ENCODE peak calls at places on chromosomes 11 and 22, in eight cellular contexts. C is OCI-LY7, P is GM23338, O is MM.1S, U is hepatocyte, F is HCT116, E is SK-N-SH, B is neural progenitor cell. A is an unnamed sample.

GRCh38 chr11:120181446-120181992 is 29.3 kb upstream of the OAF start:
- DNase-seq in E (no peak), C (no peak), U (peak; percentile 2), B (no peak), F (no peak), O (no peak), P (no peak), A (no peak)

GRCh38 chr11:19380375-19380774 is 139.6 kb upstream of the E2F8 start:
- DNase-seq in B (no peak), O (no peak), C (no peak), F (peak; percentile 29), U (peak; percentile 23), E (no peak), P (no peak), A (peak; percentile 85)

GRCh38 chr11:93407777-93408401 is 77.3 kb downstream of the DEUP1 start:
- DNase-seq in P (no peak), C (peak; percentile 32), E (no peak), U (no peak), O (no peak), F (no peak), B (no peak), A (no peak)

GRCh38 chr11:36376315-36376887 is 80.3 kb downstream of the PRR5L start:
- DNase-seq in B (peak; percentile 72), E (peak; percentile 49), C (no peak), U (peak; percentile 38), F (no peak), O (no peak), P (peak; percentile 75), A (no peak)

GRCh38 chr11:114447444-114447843 is 8.2 kb downstream of the REXO2 start:
- DNase-seq in E (no peak), O (no peak), B (no peak), P (no peak), U (no peak), F (no peak), C (no peak), A (no peak)

GRCh38 chr22:30763815-30764686 is 69.4 kb downstream of the OSBP2 start:
- DNase-seq in O (peak; percentile 59), E (peak; percentile 72), F (peak; percentile 59), P (peak; percentile 92), U (peak; percentile 88), B (peak; percentile 88), C (peak; percentile 64), A (peak; percentile 85)

GRCh38 chr22:17057959-17058814 is 26.6 kb upstream of the IL17RA start:
- DNase-seq in O (peak; percentile 32), F (peak; percentile 45), U (peak; percentile 85), B (peak; percentile 76), E (peak; percentile 75), C (peak; percentile 58), P (peak; percentile 81), A (peak; percentile 71)

GRCh38 chr11:68020575-68020974 is 9.9 kb upstream of the NDUFS8 start:
- DNase-seq in U (peak; percentile 47), P (peak; percentile 81), O (no peak), E (peak; percentile 82), F (no peak), C (peak; percentile 23), B (peak; percentile 69), A (peak; percentile 65)

GRCh38 chr11:6742260-6742659 is 29.5 kb downstream of the OR2AG2 start:
- DNase-seq in B (no peak), O (no peak), P (no peak), F (no peak), E (no peak), C (no peak), U (no peak), A (no peak)

GRCh38 chr11:10038916-10039315 is 255.1 kb downstream of the SBF2 start:
- DNase-seq in B (no peak), P (no peak), F (no peak), C (no peak), O (no peak), E (no peak), U (no peak), A (no peak)

GRCh38 chr11:95739526-95739925 is 50.1 kb downstream of the FAM76B start:
- DNase-seq in P (no peak), F (no peak), E (no peak), O (no peak), B (no peak), C (no peak), U (no peak), A (no peak)

GRCh38 chr22:32841175-32841574 is 39.7 kb downstream of the TIMP3 start:
- DNase-seq in B (no peak), P (no peak), E (no peak), O (no peak), U (no peak), C (no peak), F (no peak), A (no peak)

GRCh38 chr11:64262271-64263002 is 11.1 kb downstream of the PLCB3 start:
- DNase-seq in B (no peak), C (no peak), P (no peak), U (no peak), F (no peak), E (no peak), O (no peak), A (no peak)

GRCh38 chr11:75325713-75326438 is 25.6 kb downstream of the ARRB1 start:
- DNase-seq in P (no peak), B (no peak), E (no peak), O (no peak), U (peak; percentile 76), C (no peak), F (peak; percentile 71), A (peak; percentile 89)

GRCh38 chr11:64181506-64182411 is 4.2 kb upstream of the STIP1 start:
- DNase-seq in E (peak; percentile 88), B (peak; percentile 74), U (peak; percentile 95), O (peak; percentile 88), C (peak; percentile 78), F (peak; percentile 72), P (peak; percentile 83), A (peak; percentile 93)

GRCh38 chr22:17086750-17087149 is 1.9 kb downstream of the IL17RA start:
- DNase-seq in B (no peak), U (no peak), C (peak; percentile 62), O (no peak), F (no peak), P (no peak), E (no peak), A (no peak)

GRCh38 chr11:133946541-133947297 is 10.0 kb downstream of the IGSF9B start:
- DNase-seq in C (no peak), F (no peak), O (no peak), U (no peak), P (peak; percentile 39), B (peak; percentile 68), E (peak; percentile 91), A (no peak)

GRCh38 chr11:133943950-133944698 is 12.6 kb downstream of the IGSF9B start:
- DNase-seq in B (no peak), E (no peak), F (no peak), P (no peak), U (no peak), O (no peak), C (no peak), A (no peak)

GRCh38 chr11:133947298-133947905 is 9.4 kb downstream of the IGSF9B start:
- DNase-seq in B (peak; percentile 91), C (no peak), U (peak; percentile 83), P (peak; percentile 93), O (no peak), E (peak; percentile 77), F (no peak), A (peak; percentile 56)

GRCh38 chr11:133945087-133945974 is 11.4 kb downstream of the IGSF9B start:
- DNase-seq in O (no peak), P (no peak), B (no peak), F (no peak), C (no peak), U (no peak), E (peak; percentile 78), A (peak; percentile 28)

DNA sequence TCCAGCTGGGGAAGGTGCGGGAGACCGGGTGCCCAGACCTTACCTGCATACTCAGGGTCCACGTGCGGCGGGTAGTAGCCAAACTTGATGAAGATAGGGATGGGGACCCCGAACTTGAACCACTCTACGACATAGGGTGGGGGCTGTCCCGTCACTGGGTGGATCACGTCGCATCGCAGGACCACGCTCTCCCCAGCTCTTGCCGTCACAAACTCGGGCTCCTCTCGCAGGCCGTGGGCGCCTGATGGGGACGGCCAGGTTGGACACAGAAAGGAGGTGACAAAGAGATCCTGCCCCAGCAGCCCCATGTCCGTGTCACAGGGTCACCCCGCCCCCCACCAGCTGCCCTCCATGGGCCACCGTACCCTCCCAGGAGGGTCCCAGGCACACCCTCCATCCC is 10.8 kb downstream of the IGSF9B start:
- DNase-seq in O (no peak), B (no peak), E (no peak), U (no peak), P (no peak), F (no peak), C (no peak), A (no peak)
- H3K4me3 ChIP-seq in O (no peak overlapping the region), B (no peak overlapping the region), E (no peak overlapping the region), U (no peak overlapping the region), P (no peak overlapping the region), F (no peak overlapping the region), C (no peak overlapping the region), A (no peak overlapping the region)

DNA sequence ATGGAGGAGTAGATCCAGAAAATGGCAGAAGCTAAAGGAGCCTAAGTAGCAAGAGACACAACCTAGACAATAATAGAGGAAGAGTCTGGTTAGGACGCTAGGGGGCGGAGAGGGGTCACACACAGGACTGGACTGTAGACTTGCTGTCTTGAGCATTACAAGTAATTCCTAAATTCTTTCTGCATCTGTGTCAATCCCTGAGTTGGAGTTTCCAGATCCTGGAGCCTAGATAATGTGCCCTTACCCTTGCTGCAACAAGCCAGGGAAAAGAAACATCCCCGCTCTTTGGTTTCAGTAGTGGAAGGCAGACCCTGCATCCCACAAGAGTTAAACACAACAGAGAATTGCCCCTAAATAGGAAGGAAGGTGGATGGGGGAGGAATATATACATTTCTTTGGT is 14.9 kb upstream of the CCDC73 start:
- DNase-seq in F (peak; percentile 60), O (peak; percentile 74), P (peak; percentile 90), E (peak; percentile 62), C (peak; percentile 62), U (peak; percentile 85), B (peak; percentile 83), A (peak; percentile 84)
- TF ChIP-seq CTCF in F (peak; percentile 86), O (peak; percentile 88), P (peak; percentile 94), E (peak; percentile 76), C (peak; percentile 92), U (peak; percentile 70), B (peak; percentile 93), A (peak; percentile 89)

GRCh38 chr11:128694618-128695481 is 978 bp downstream of the FLI1 start:
- DNase-seq in C (peak; percentile 55), F (no peak), P (peak; percentile 75), O (peak; percentile 34), B (peak; percentile 66), E (peak; percentile 66), U (no peak), A (no peak)
- TF ChIP-seq EZH2phosphoT487 in C (no peak), F (no peak), P (peak; percentile 66), O (no peak), B (peak; percentile 52), E (no peak), U (no peak), A (no peak)

DNA sequence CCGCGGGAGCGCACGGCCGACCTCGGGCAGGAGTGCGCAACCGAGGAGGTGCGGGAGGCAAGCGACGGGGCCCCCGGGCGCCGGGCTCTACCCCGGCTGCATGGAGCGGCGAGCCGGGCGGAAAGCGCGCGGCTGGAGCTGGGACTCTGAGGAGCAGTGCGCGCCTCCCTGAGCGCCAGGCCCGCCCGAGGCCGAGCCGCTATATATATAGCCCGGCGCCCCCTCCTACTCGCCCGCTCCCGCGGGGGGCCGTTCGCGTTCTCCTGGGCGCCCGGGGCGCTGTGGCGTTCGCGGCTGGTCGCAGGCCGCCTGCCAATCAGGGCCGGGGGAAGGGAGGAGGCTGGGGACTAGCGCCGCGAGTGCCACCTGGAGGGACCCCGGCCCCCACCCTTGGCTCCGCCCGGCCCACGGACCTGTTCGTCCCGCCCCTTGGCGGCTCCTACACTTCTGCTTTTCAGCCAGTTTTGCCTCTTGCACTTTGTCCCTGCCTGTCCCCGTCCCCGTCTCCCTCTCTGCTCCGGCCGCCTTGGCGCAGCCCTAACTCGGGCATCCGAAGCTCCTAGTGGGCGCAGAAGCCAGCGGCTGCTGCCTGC is at the start of gene FGF4:
- DNase-seq in E (peak; percentile 38), U (no peak), O (no peak), F (no peak), P (peak; percentile 68), C (no peak), B (peak; percentile 60), A (no peak)
- H3K4me3 ChIP-seq in E (no peak within 1 kb of the TSS), U (no peak within 1 kb of the TSS), O (no peak within 1 kb of the TSS), F (no peak within 1 kb of the TSS), P (peak within 1 kb of the TSS; percentile 60), C (no peak within 1 kb of the TSS), B (peak within 1 kb of the TSS; percentile 51), A (no peak within 1 kb of the TSS)